ENCODE peak calls at places on chromosomes 7 and 10, in seven cellular contexts. L, Q, X, U, Z, O and P are unnamed samples. For H3K4me1, the result is how much of the 10 kb centered on the place peaks cover.

GRCh38 chr10:86857097-86857825 is 100.2 kb downstream of the MMRN2 start:
- DNase-seq in Z (no peak), U (no peak), Q (no peak), L (peak), O (peak), X (no peak), P (no peak)

GRCh38 chr7:27948856-27949255 is 208.9 kb downstream of the TAX1BP1 start:
- DNase-seq in L (no peak), X (no peak), Z (no peak), O (no peak), Q (no peak), U (no peak), P (no peak)

GRCh38 chr10:119706521-119707278 is 19.1 kb upstream of the INPP5F start:
- DNase-seq in Q (no peak), Z (no peak), L (no peak), U (no peak), O (no peak), X (no peak), P (no peak)

GRCh38 chr10:116748041-116748440 is 5.7 kb upstream of the HSPA12A start:
- DNase-seq in L (peak), Q (no peak), Z (no peak), O (no peak), X (no peak), U (peak), P (no peak)

GRCh38 chr10:71076473-71077142 is 135.8 kb upstream of the UNC5B start:
- DNase-seq in Q (peak), O (no peak), L (no peak), U (peak), X (no peak), Z (no peak), P (no peak)

GRCh38 chr10:71204746-71205145 is 7.6 kb upstream of the UNC5B start:
- DNase-seq in Z (no peak), U (no peak), O (no peak), L (peak), X (no peak), Q (no peak), P (no peak)

GRCh38 chr7:6375346-6376101 is 72.2 kb downstream of the DAGLB start:
- DNase-seq in U (no peak), X (no peak), Z (no peak), Q (no peak), O (peak), L (peak), P (no peak)

GRCh38 chr10:69101451-69102095 is 13.7 kb downstream of the SRGN start:
- DNase-seq in Q (no peak), L (peak), X (no peak), O (peak), U (no peak), Z (no peak), P (no peak)

GRCh38 chr7:138848056-138848975 is 50.3 kb upstream of the ATP6V0A4 start:
- DNase-seq in U (no peak), L (peak), Z (no peak), Q (no peak), O (no peak), X (no peak), P (no peak)

GRCh38 chr10:127906548-127907377 is at the start of gene PTPRE:
- DNase-seq in L (peak), Q (peak), Z (peak), X (peak), U (peak), O (peak), P (no peak)

GRCh38 chr7:132415259-132415658 is 161.0 kb downstream of the PLXNA4 start:
- DNase-seq in L (no peak), Q (no peak), X (no peak), Z (no peak), O (no peak), U (no peak), P (no peak)

GRCh38 chr7:6074612-6075380 is 43.6 kb downstream of the ANKRD61 start:
- DNase-seq in Z (no peak), X (no peak), L (no peak), O (no peak), Q (no peak), U (no peak), P (no peak)

GRCh38 chr10:55224007-55224781 is 423.2 kb upstream of the PCDH15 start:
- DNase-seq in X (no peak), Z (peak), Q (no peak), O (no peak), U (no peak), L (no peak), P (no peak)

GRCh38 chr10:12252882-12253546 is 57.0 kb downstream of the CDC123 start:
- DNase-seq in Q (no peak), X (no peak), L (no peak), Z (no peak), U (peak), O (no peak), P (no peak)

GRCh38 chr7:130273081-130273699 is 6.5 kb downstream of the CPA2 start:
- DNase-seq in Z (no peak), U (no peak), L (peak), X (no peak), Q (no peak), O (no peak), P (no peak)

GRCh38 chr10:104406715-104407517 is 53.3 kb downstream of the CFAP58 start:
- DNase-seq in Z (no peak), O (no peak), L (peak), U (no peak), X (no peak), Q (no peak), P (no peak)

GRCh38 chr10:117186832-117187615 is 10.3 kb upstream of the KCNK18 start:
- DNase-seq in X (no peak), Z (peak), O (no peak), L (peak), U (no peak), Q (no peak), P (no peak)

GRCh38 chr10:88064608-88065383 is 201.4 kb downstream of the PTEN start:
- DNase-seq in Z (peak), Q (peak), U (peak), L (peak), X (peak), O (no peak), P (peak)

GRCh38 chr10:56109454-56109853 is 251.6 kb downstream of the ZWINT start:
- DNase-seq in L (no peak), O (no peak), Q (no peak), Z (no peak), X (no peak), U (no peak), P (no peak)

GRCh38 chr7:99429756-99430155 is 8.8 kb downstream of the PTCD1 start:
- DNase-seq in Z (no peak), U (no peak), O (no peak), X (no peak), Q (no peak), L (no peak), P (no peak)

GRCh38 chr10:13717936-13718772 is 131.4 kb downstream of the PRPF18 start:
- DNase-seq in X (peak), Q (peak), U (peak), Z (peak), O (peak), L (peak), P (peak)

GRCh38 chr10:10878944-10879343 is 138.7 kb upstream of the CELF2 start:
- DNase-seq in Z (no peak), Q (no peak), O (no peak), X (no peak), U (no peak), L (no peak), P (no peak)

GRCh38 chr10:21364196-21365114 is 161.0 kb downstream of the SKIDA1 start:
- DNase-seq in Q (no peak), O (peak), X (no peak), Z (no peak), U (peak), L (peak), P (no peak)

GRCh38 chr10:17607603-17608332 is 9.4 kb downstream of the HACD1 start:
- DNase-seq in Z (peak), U (no peak), Q (no peak), X (no peak), L (peak), O (peak), P (peak)

GRCh38 chr10:89478085-89478738 is 57.2 kb downstream of the SLC16A12 start:
- DNase-seq in L (peak), U (no peak), Q (no peak), O (no peak), Z (peak), X (no peak), P (no peak)

GRCh38 chr10:43395571-43396060 is 13.4 kb downstream of the HNRNPF start:
- DNase-seq in X (peak), L (peak), U (no peak), Z (peak), O (no peak), Q (no peak), P (no peak)
- H3K4me1 ChIP-seq in X (under half), L (under half), U (under half), Z (under half), O (half or more), Q (under half), P (half or more)

GRCh38 chr10:95540514-95541052 is 20.6 kb downstream of the SORBS1 start:
- DNase-seq in Z (no peak), Q (no peak), X (no peak), U (no peak), L (no peak), O (no peak), P (no peak)
- H3K4me1 ChIP-seq in Z (under half), Q (half or more), X (half or more), U (half or more), L (under half), O (under half), P (half or more)

GRCh38 chr10:113961261-113961938 is 82.3 kb upstream of the ADRB1 start:
- DNase-seq in Q (no peak), L (no peak), Z (peak), O (no peak), U (peak), X (no peak), P (no peak)
- H3K4me1 ChIP-seq in Q (under half), L (under half), Z (under half), O (under half), U (half or more), X (under half), P (under half)

DNA sequence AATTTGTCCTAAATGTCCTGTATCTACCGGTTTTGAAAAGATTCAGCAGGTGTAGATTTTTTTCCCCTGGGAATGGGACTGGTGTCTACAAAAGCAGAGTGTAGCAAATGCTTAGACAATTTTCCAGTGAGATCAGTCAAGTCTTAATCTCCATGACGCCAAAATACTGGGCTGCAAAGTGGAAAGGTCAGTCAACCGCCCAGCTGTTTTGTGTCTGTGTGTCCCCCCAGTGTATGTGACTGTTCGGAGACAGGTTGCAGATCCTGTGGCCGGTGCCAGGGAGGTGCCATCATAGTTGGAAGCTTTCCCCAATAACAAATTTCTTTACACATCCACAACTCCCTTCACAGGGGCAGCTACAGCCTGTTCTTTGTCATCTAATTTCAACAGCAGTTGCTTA is 263.8 kb downstream of the ARHGAP12 start:
- DNase-seq in O (no peak), L (no peak), U (peak), Z (no peak), X (no peak), Q (no peak), P (no peak)
- H3K4me1 ChIP-seq in O (under half), L (under half), U (under half), Z (under half), X (under half), Q (under half), P (under half)

GRCh38 chr7:2819954-2820397 is 24.1 kb downstream of the GNA12 start:
- DNase-seq in U (no peak), L (no peak), X (no peak), Z (no peak), O (no peak), Q (no peak), P (no peak)

GRCh38 chr7:2819161-2819953 is 24.8 kb downstream of the GNA12 start:
- DNase-seq in Z (no peak), U (no peak), O (no peak), X (no peak), L (no peak), Q (no peak), P (no peak)

GRCh38 chr7:2820508-2820934 is 23.6 kb downstream of the GNA12 start:
- DNase-seq in Q (peak), X (peak), U (peak), L (peak), Z (no peak), O (peak), P (peak)

GRCh38 chr7:2817456-2817855 is 26.7 kb downstream of the GNA12 start:
- DNase-seq in O (no peak), Z (no peak), L (no peak), U (no peak), X (no peak), Q (no peak), P (no peak)

DNA sequence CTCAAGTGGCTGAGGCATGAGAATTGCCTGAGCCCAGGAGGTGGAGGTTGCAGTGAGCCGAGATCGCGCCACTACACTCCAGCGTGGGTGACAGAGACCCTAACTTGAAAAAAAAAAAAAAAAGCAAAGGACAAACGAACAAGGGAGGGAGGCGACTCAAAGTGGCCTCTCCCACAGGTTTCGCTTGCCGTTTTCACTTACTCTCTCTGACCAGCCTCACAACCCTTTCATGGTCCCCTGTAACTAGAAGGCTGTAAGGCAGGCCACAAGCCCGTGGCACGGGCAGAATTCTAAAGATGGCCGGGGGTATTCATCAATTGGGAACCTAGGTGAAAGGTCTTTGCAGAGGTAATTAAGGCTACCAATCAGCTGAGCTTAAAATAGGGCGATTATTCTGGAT is 25.5 kb downstream of the GNA12 start:
- DNase-seq in U (no peak), Z (no peak), X (no peak), Q (no peak), L (no peak), O (no peak), P (no peak)
- H3K4me1 ChIP-seq in U (under half), Z (under half), X (under half), Q (under half), L (under half), O (half or more), P (under half)

DNA sequence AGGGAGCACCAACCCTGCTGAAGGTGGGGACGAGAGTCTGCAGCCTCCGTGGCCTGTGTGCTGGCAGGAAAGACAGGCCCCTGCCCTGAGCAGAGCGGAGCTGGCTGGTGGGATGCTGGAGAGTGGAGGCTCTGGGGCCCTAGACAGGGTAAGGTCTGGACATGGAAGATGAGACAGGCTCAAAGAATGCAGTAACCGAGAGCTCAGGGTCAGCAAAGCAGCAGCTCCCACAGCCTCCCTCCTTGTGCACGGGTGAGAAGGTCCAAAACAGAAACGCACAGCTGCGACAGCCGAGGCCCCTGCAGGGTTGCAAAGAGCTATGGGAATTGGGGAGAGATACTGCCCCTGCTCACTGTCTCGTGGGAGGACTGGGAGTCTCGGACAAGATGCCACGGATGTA is 80.5 kb downstream of the TNS3 start:
- DNase-seq in O (peak), Z (no peak), Q (no peak), X (peak), U (no peak), L (peak), P (no peak)
- H3K4me1 ChIP-seq in O (half or more), Z (under half), Q (under half), X (under half), U (half or more), L (under half), P (under half)

DNA sequence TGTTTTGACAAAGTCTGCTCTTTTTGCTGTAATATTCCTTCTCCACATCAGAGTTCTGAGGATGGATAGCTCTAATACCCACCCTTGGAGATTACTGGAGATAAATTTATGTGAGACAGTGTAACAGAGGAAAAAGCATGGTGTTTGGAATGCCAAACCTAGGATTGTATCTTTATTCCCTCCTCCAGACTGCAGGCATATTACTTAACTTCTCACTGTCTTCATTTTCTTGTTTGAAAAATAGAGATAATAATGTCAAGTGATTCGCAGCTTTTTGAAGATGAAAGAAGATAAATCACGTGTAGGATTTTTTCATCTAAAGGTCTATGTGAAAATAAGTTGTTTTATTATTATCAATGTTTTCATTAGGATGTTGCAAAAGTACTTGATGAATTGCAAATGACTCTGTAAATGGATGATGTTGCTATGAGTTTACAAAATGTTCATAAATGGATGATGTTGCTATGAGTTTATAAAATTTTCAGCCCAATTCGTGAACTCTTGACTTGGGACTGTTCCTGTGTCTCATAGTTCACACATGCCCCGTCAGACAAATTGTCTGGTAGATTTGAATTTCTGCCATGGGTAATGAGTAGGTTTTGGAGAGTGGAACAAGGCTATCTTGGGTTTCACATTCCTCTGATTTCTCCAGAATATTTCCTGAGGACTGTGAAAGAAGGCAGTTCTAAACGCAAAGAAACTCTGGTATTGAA is 113.1 kb upstream of the IGFBP3 start:
- DNase-seq in O (no peak), L (peak), U (no peak), Q (no peak), X (no peak), Z (no peak), P (no peak)
- H3K4me1 ChIP-seq in O (under half), L (under half), U (under half), Q (under half), X (under half), Z (under half), P (under half)

GRCh38 chr10:77890097-77890496 is 36.5 kb downstream of the DLG5 start:
- DNase-seq in Q (no peak), U (no peak), O (no peak), L (no peak), Z (no peak), X (no peak), P (no peak)
- H3K4me1 ChIP-seq in Q (under half), U (under half), O (under half), L (under half), Z (under half), X (half or more), P (half or more)

DNA sequence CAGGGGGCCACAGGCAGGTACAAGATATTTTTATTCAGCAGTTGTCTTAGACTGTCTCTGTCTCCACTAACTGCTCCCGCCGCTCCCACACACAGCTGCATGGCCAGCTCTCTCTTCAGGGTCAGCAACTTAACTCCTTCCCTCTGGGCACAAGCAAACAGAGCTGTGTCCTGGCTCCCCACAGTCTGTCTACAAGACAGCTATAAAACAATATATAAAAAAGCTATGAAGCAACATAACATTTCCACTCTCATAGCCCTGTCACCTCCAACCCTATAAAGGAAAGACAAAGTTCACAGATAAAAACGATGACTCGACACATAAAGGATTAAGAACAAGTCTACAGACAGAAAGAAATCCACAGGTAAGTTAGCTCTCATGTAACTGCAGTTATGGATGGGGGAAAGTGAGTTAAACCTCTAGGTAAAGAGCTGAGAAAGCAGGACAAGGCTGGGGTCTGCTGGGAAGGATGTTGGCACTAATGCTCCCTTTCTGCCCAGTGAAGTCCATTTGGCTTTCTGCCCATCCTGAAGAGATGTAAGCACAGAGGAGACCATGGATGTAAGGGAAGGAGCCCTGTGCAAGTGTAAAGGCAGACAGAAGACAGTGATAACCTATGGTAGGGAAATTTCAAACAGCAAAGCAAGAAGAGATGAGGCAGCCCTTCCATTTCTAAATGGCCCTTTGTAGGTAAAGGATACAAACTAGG is 27.0 kb downstream of the RAPGEF5 start:
- DNase-seq in Z (no peak), L (no peak), U (peak), X (no peak), O (no peak), Q (no peak), P (no peak)
- H3K4me1 ChIP-seq in Z (under half), L (under half), U (under half), X (under half), O (under half), Q (under half), P (under half)